ENCODE peak calls at places on chromosomes 6 and 20, in four cellular contexts. F is psoas muscle, J is substantia nigra, Q is brain microvascular endothelial cell. W is an unnamed sample.

GRCh38 chr20:31718952-31719643 is 3.6 kb downstream of the BCL2L1 start:
- DNase-seq in F (no peak), J (no peak), Q (no peak), W (no peak)

GRCh38 chr6:143183735-143184134 is 123.0 kb downstream of the AIG1 start:
- DNase-seq in F (no peak), J (no peak), Q (no peak), W (no peak)

GRCh38 chr6:137853569-137854213 is 13.4 kb upstream of the TNFAIP3 start:
- DNase-seq in F (no peak), J (no peak), Q (no peak), W (peak)

GRCh38 chr20:60789399-60789798 is 462.7 kb upstream of the CDH4 start:
- DNase-seq in F (no peak), J (no peak), Q (no peak), W (no peak)

GRCh38 chr20:401682-402495 is 6.2 kb upstream of the RBCK1 start:
- DNase-seq in F (no peak), J (no peak), Q (no peak), W (peak)

GRCh38 chr6:17983712-17984111 is 3.7 kb downstream of the KIF13A start:
- DNase-seq in F (no peak), J (no peak), Q (no peak), W (no peak)

GRCh38 chr6:169589699-169590257 is 112.1 kb downstream of the WDR27 start:
- DNase-seq in F (no peak), J (no peak), Q (no peak), W (no peak)

GRCh38 chr6:170505306-170505705 is 47.8 kb downstream of the PSMB1 start:
- DNase-seq in F (peak), J (no peak), Q (no peak), W (no peak)

GRCh38 chr20:36384022-36384619 is 78.0 kb downstream of the DLGAP4 start:
- DNase-seq in F (no peak), J (no peak), Q (peak), W (peak)

GRCh38 chr6:158313989-158314388 is 1.7 kb downstream of the TULP4 start:
- DNase-seq in F (no peak), J (no peak), Q (no peak), W (no peak)

GRCh38 chr20:49799698-49800097 is 12.9 kb upstream of the SLC9A8 start:
- DNase-seq in F (no peak), J (no peak), Q (no peak), W (no peak)
- H3K27ac ChIP-seq in F (no peak), J (no peak), Q (no peak), W (no peak)

GRCh38 chr6:133748628-133749027 is 140.3 kb upstream of the TCF21 start:
- DNase-seq in F (no peak), J (no peak), Q (no peak), W (no peak)

GRCh38 chr6:133746417-133746770 is 142.5 kb upstream of the TCF21 start:
- DNase-seq in F (no peak), J (no peak), Q (no peak), W (no peak)

GRCh38 chr6:133752129-133752528 is 136.8 kb upstream of the TCF21 start:
- DNase-seq in F (no peak), J (no peak), Q (no peak), W (no peak)

GRCh38 chr6:133754298-133754697 is 134.6 kb upstream of the TCF21 start:
- DNase-seq in F (no peak), J (no peak), Q (no peak), W (no peak)

GRCh38 chr6:133749427-133749826 is 139.5 kb upstream of the TCF21 start:
- DNase-seq in F (no peak), J (no peak), Q (no peak), W (no peak)
- H3K27ac ChIP-seq in F (no peak), J (no peak), Q (no peak), W (no peak)

DNA sequence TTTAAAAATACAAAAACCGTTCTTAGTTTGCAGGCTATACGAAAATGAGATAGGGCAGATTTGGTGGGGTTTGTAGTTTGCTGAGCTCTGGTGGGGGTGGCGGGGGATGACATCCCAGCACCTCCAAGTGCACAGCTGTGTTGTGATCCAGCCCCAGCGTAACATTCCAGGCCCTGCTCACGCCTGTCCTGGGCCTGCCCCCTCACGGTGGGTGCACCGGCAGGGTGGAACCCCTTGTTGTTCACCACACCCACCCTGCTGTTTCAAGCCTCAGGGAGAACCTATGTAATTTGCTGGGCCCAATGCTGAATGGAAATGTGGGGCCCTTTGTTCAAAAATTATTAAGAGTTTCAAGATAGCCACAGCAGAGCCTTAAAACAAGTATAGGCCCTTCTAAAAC is 25.0 kb downstream of the ARMC2 start:
- DNase-seq in F (no peak), J (no peak), Q (no peak), W (no peak)
- H3K27ac ChIP-seq in F (no peak), J (no peak), Q (no peak), W (no peak)

DNA sequence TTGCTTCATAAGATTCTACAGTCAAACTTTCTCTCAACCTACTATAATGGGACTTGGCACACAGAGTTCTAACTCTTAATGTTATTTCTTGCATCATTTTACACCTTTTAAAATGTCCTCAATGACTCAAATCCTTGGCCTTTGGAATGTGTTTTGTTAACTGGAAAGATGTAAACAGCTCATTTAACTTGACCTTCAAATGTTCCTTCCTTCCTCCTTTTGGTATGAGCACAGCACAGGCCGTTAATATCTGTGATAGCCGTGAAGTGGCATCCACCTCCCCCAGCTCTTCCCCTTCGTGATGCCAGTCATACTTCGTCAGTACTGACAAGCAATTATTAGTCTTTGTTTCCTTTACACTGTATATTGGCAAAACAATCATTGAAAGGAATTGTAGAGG is 972.0 kb upstream of the CITED2 start:
- DNase-seq in F (no peak), J (no peak), Q (peak), W (no peak)
- H3K27ac ChIP-seq in F (no peak), J (no peak), Q (no peak), W (no peak)

DNA sequence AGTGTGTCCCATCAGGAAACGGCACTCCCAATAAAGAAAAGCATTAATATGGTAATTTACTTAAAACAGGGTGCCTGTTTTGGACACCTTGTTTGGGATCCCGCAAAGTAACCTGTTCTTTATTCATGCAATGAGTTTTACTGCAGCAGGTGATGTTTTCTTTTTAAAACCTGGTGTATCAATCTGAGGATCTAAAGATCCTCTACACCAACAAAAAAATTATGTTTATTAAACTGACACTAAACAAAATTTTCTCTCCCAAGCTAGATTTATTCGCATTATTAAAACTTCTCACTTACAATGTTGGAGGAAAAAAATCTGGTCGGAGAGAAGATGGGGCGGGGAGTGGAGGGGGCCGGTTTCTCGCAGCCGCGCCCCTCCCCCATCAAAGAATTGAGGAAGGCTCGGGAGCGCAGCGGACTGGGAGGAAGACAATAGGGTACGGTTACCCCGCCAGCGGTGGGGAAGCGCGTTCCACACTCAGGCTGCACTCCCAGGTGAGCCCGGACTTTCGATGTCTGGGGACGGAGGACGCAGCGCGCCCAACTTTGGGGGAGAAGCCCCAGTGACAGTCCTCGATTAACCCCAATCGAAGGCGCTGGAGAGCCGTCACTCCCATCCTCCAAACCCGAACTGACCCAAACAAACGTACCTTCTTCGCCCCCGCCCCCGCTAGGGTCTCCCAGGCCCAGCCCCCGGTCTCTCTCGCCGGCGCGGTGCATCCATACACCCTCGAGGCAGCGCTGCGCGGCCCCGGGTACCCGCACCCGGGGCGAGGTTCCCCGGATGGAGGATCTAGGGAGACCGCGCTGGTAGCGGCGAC is 1.3 kb downstream of the CD24 start:
- DNase-seq in F (no peak), J (no peak), Q (no peak), W (peak)
- H3K27ac ChIP-seq in F (no peak), J (no peak), Q (no peak), W (no peak)

DNA sequence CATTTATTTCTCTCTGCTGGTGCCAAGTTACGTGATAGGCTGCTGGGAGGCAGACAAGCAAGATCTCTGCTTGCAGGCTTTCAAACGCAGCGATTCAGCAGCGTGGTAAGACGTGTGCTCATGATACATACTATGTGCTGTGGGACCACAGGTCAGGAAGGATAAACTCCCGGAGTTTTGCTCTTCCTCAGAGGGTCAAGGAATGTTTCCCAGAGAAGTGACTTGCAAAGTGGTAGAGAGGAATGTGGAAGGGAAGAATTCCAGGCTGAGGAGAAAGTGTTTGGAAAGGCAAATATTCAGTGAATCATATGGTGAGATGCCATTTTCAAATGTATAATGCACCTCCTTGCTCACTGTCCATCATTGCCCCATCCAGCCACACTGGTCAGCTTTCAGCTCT is 46.5 kb downstream of the UTRN start:
- DNase-seq in F (no peak), J (no peak), Q (peak), W (no peak)
- H3K27ac ChIP-seq in F (peak), J (no peak), Q (no peak), W (no peak)

GRCh38 chr6:141846639-141847038 is 286.1 kb upstream of the GJE1 start:
- DNase-seq in F (no peak), J (no peak), Q (no peak), W (no peak)

GRCh38 chr6:141851063-141851462 is 281.7 kb upstream of the GJE1 start:
- DNase-seq in F (no peak), J (no peak), Q (no peak), W (no peak)

GRCh38 chr6:141848029-141848890 is 284.5 kb upstream of the GJE1 start:
- DNase-seq in F (no peak), J (no peak), Q (no peak), W (no peak)
- H3K27ac ChIP-seq in F (no peak), J (no peak), Q (no peak), W (no peak)

W was measured in RWPE1.